ENCODE peak calls at places on chromosomes 2 and 18, in four cellular contexts. Y is NAMALWA; K is stimulated activated CD4-positive, alpha-beta T cell treated with anti-CD3 and anti-CD28 coated beads, Interleukin-4, amount 100 ng/mL, for 48 hours; W is dorsolateral prefrontal cortex. A is an unnamed sample.
A peak's percentile ranks its signal among the peaks of the same experiment; 100 is the strongest.

GRCh38 chr2:112634153-112634873 is 11.4 kb upstream of the SLC20A1 start:
- DNase-seq in Y (no peak), K (no peak), W (no peak), A (no peak)

GRCh38 chr18:45255142-45255890 is 360.0 kb upstream of the SLC14A2 start:
- DNase-seq in Y (no peak), K (no peak), W (no peak), A (no peak)

GRCh38 chr18:54183390-54183789 is 41.1 kb downstream of the MBD2 start:
- DNase-seq in Y (no peak), K (no peak), W (no peak), A (no peak)

GRCh38 chr2:182598626-182599025 is 117.4 kb upstream of the DNAJC10 start:
- DNase-seq in Y (no peak), K (no peak), W (no peak), A (no peak)

GRCh38 chr2:169808211-169808610 is 9.5 kb downstream of the SSB start:
- DNase-seq in Y (no peak), K (no peak), W (no peak), A (no peak)

GRCh38 chr18:79598046-79598884 is 81.3 kb upstream of the CTDP1 start:
- DNase-seq in Y (no peak), K (no peak), W (no peak), A (no peak)

GRCh38 chr2:33372940-33373553 is 103.4 kb upstream of the RASGRP3 start:
- DNase-seq in Y (peak; percentile 64), K (no peak), W (no peak), A (peak; percentile 28)

GRCh38 chr2:232438951-232439757 is 16.8 kb upstream of the ALPI start:
- DNase-seq in Y (no peak), K (peak; percentile 50), W (no peak), A (peak; percentile 38)

GRCh38 chr2:205612661-205613060 is 69.6 kb upstream of the NRP2 start:
- DNase-seq in Y (no peak), K (peak; percentile 42), W (no peak), A (peak; percentile 8)

GRCh38 chr2:205358351-205358815 is 323.9 kb upstream of the NRP2 start:
- DNase-seq in Y (no peak), K (no peak), W (no peak), A (no peak)

GRCh38 chr2:101466426-101466825 is 8.5 kb downstream of the RFX8 start:
- DNase-seq in Y (no peak), K (no peak), W (no peak), A (no peak)

GRCh38 chr18:51070545-51070944 is 40.5 kb downstream of the SMAD4 start:
- DNase-seq in Y (no peak), K (no peak), W (no peak), A (no peak)

GRCh38 chr18:6785001-6785400 is 55.5 kb downstream of the ARHGAP28 start:
- DNase-seq in Y (no peak), K (no peak), W (no peak), A (no peak)

GRCh38 chr2:85078536-85078935 is 54.7 kb upstream of the TCF7L1 start:
- DNase-seq in Y (no peak), K (no peak), W (no peak), A (no peak)

GRCh38 chr18:36187138-36187825 is at the start of gene MOCOS:
- DNase-seq in Y (no peak), K (peak; percentile 16), W (peak; percentile 55), A (peak; percentile 40)

GRCh38 chr18:56869189-56869777 is 218.1 kb downstream of the WDR7 start:
- DNase-seq in Y (peak; percentile 70), K (no peak), W (no peak), A (no peak)

GRCh38 chr2:159382447-159383028 is 96.0 kb upstream of the WDSUB1 start:
- DNase-seq in Y (no peak), K (no peak), W (no peak), A (no peak)

GRCh38 chr2:213764849-213765248 is 480.6 kb downstream of the SPAG16 start:
- DNase-seq in Y (no peak), K (no peak), W (no peak), A (no peak)

GRCh38 chr18:28013064-28013463 is 163.9 kb downstream of the CDH2 start:
- DNase-seq in Y (peak; percentile 3), K (no peak), W (no peak), A (no peak)

GRCh38 chr2:44801676-44802408 is 139.7 kb upstream of the SIX3 start:
- DNase-seq in Y (no peak), K (no peak), W (no peak), A (no peak)

GRCh38 chr2:240428245-240428644 is 7.2 kb upstream of the GPC1 start:
- DNase-seq in Y (no peak), K (no peak), W (no peak), A (no peak)

GRCh38 chr2:16192416-16193216 is 252.3 kb downstream of the MYCN start:
- DNase-seq in Y (no peak), K (no peak), W (no peak), A (no peak)

GRCh38 chr2:215002500-215002899 is 135.9 kb downstream of the ABCA12 start:
- DNase-seq in Y (peak; percentile 66), K (no peak), W (no peak), A (no peak)

GRCh38 chr2:193627187-193627917 is 1432.6 kb upstream of the TMEFF2 start:
- DNase-seq in Y (no peak), K (no peak), W (no peak), A (no peak)

GRCh38 chr2:70143314-70144150 is 47.3 kb downstream of the C2orf42 start:
- DNase-seq in Y (peak; percentile 62), K (no peak), W (no peak), A (no peak)

GRCh38 chr2:38138419-38138818 is 62.5 kb upstream of the CYP1B1 start:
- DNase-seq in Y (no peak), K (no peak), W (no peak), A (no peak)

GRCh38 chr2:127535422-127535901 is at the start of gene MYO7B:
- DNase-seq in Y (peak; percentile 51), K (no peak), W (no peak), A (no peak)

GRCh38 chr2:8851811-8852560 is 14.6 kb upstream of the KIDINS220 start:
- DNase-seq in Y (no peak), K (no peak), W (peak; percentile 33), A (no peak)

GRCh38 chr2:197891897-197892442 is 87.6 kb downstream of the PLCL1 start:
- DNase-seq in Y (no peak), K (no peak), W (no peak), A (no peak)

GRCh38 chr2:25043241-25043867 is 1.5 kb downstream of the EFR3B start:
- DNase-seq in Y (peak; percentile 17), K (peak; percentile 49), W (peak; percentile 50), A (peak; percentile 37)

GRCh38 chr2:26712486-26713465 is 20.3 kb downstream of the KCNK3 start:
- DNase-seq in Y (no peak), K (no peak), W (peak; percentile 63), A (no peak)

GRCh38 chr2:205650450-205650849 is 31.9 kb upstream of the NRP2 start:
- DNase-seq in Y (no peak), K (no peak), W (no peak), A (no peak)

GRCh38 chr2:33126973-33127372 is 180.2 kb downstream of the LTBP1 start:
- DNase-seq in Y (no peak), K (no peak), W (no peak), A (no peak)

GRCh38 chr2:27171351-27171848 is 22.6 kb downstream of the TCF23 start:
- DNase-seq in Y (no peak), K (no peak), W (no peak), A (no peak)

GRCh38 chr2:142472382-142472781 is 341.6 kb upstream of the LRP1B start:
- DNase-seq in Y (no peak), K (no peak), W (no peak), A (no peak)

GRCh38 chr2:113012436-113013335 is 7.4 kb downstream of the IL36A start:
- DNase-seq in Y (no peak), K (no peak), W (no peak), A (no peak)

GRCh38 chr18:54023471-54023870 is 201.0 kb downstream of the MBD2 start:
- DNase-seq in Y (no peak), K (no peak), W (no peak), A (no peak)

GRCh38 chr2:215772003-215772402 is 241.3 kb downstream of the MREG start:
- DNase-seq in Y (no peak), K (no peak), W (no peak), A (no peak)

GRCh38 chr2:95267458-95268207 is 6.6 kb upstream of the PROM2 start:
- DNase-seq in Y (no peak), K (no peak), W (no peak), A (no peak)

A was measured in activated CD4-positive, alpha-beta T cell treated with anti-CD3 and anti-CD28 coated beads for 24 hours.